ENCODE peak calls at places on chromosomes 16 and 17, in six cellular contexts. One of them, this sample, is unnamed.

GRCh38 chr16:87780385-87780989 is 14.7 kb upstream of the KLHDC4 start:
- DNase-seq in cardiac fibroblast: peak; percentile 73
- DNase-seq in neural progenitor cell: no peak
- DNase-seq in mammary epithelial cell: peak; percentile 68
- DNase-seq in right lobe of liver: no peak
- DNase-seq in brain microvascular endothelial cell: peak; percentile 52
- DNase-seq in this sample: no peak

GRCh38 chr16:50372611-50373344 is 4.0 kb upstream of the BRD7 start:
- DNase-seq in cardiac fibroblast: peak; percentile 41
- DNase-seq in neural progenitor cell: no peak
- DNase-seq in mammary epithelial cell: peak; percentile 47
- DNase-seq in right lobe of liver: no peak
- DNase-seq in brain microvascular endothelial cell: no peak
- DNase-seq in this sample: no peak

GRCh38 chr17:74466111-74466784 is at the start of gene CD300A:
- DNase-seq in cardiac fibroblast: no peak
- DNase-seq in neural progenitor cell: no peak
- DNase-seq in mammary epithelial cell: no peak
- DNase-seq in right lobe of liver: no peak
- DNase-seq in brain microvascular endothelial cell: no peak
- DNase-seq in this sample: no peak

GRCh38 chr17:55750750-55751641 is at the start of gene PCTP:
- DNase-seq in cardiac fibroblast: peak; percentile 97
- DNase-seq in neural progenitor cell: peak; percentile 96
- DNase-seq in mammary epithelial cell: peak; percentile 92
- DNase-seq in right lobe of liver: peak; percentile 98
- DNase-seq in brain microvascular endothelial cell: peak; percentile 86
- DNase-seq in this sample: peak; percentile 52

GRCh38 chr16:53356478-53357207 is 77.6 kb upstream of the RBL2 start:
- DNase-seq in cardiac fibroblast: no peak
- DNase-seq in neural progenitor cell: peak; percentile 42
- DNase-seq in mammary epithelial cell: no peak
- DNase-seq in right lobe of liver: no peak
- DNase-seq in brain microvascular endothelial cell: no peak
- DNase-seq in this sample: no peak

GRCh38 chr16:2275476-2276450 is 7.8 kb upstream of the RNPS1 start:
- DNase-seq in cardiac fibroblast: no peak
- DNase-seq in neural progenitor cell: no peak
- DNase-seq in mammary epithelial cell: no peak
- DNase-seq in right lobe of liver: no peak
- DNase-seq in brain microvascular endothelial cell: no peak
- DNase-seq in this sample: no peak

GRCh38 chr17:7167832-7168231 is 11.3 kb downstream of the ASGR1 start:
- DNase-seq in cardiac fibroblast: peak; percentile 63
- DNase-seq in neural progenitor cell: no peak
- DNase-seq in mammary epithelial cell: no peak
- DNase-seq in right lobe of liver: peak; percentile 64
- DNase-seq in brain microvascular endothelial cell: no peak
- DNase-seq in this sample: no peak

GRCh38 chr16:84137287-84137686 is 7.7 kb downstream of the HSDL1 start:
- DNase-seq in cardiac fibroblast: no peak
- DNase-seq in neural progenitor cell: no peak
- DNase-seq in mammary epithelial cell: no peak
- DNase-seq in right lobe of liver: no peak
- DNase-seq in brain microvascular endothelial cell: no peak
- DNase-seq in this sample: no peak

GRCh38 chr17:42520540-42520951 is 15.5 kb upstream of the NAGLU start:
- DNase-seq in cardiac fibroblast: no peak
- DNase-seq in neural progenitor cell: peak; percentile 36
- DNase-seq in mammary epithelial cell: no peak
- DNase-seq in right lobe of liver: no peak
- DNase-seq in brain microvascular endothelial cell: peak; percentile 39
- DNase-seq in this sample: no peak

GRCh38 chr17:81179220-81179619 is 13.2 kb upstream of the AATK start:
- DNase-seq in cardiac fibroblast: no peak
- DNase-seq in neural progenitor cell: no peak
- DNase-seq in mammary epithelial cell: no peak
- DNase-seq in right lobe of liver: no peak
- DNase-seq in brain microvascular endothelial cell: no peak
- DNase-seq in this sample: no peak

GRCh38 chr17:57823469-57824401 is 26.1 kb downstream of the MRPS23 start:
- DNase-seq in cardiac fibroblast: peak; percentile 27
- DNase-seq in neural progenitor cell: peak; percentile 32
- DNase-seq in mammary epithelial cell: peak; percentile 19
- DNase-seq in right lobe of liver: no peak
- DNase-seq in brain microvascular endothelial cell: no peak
- DNase-seq in this sample: no peak

GRCh38 chr16:10026593-10026992 is 155.6 kb downstream of the GRIN2A start:
- DNase-seq in cardiac fibroblast: no peak
- DNase-seq in neural progenitor cell: no peak
- DNase-seq in mammary epithelial cell: no peak
- DNase-seq in right lobe of liver: no peak
- DNase-seq in brain microvascular endothelial cell: no peak
- DNase-seq in this sample: no peak

GRCh38 chr17:7404737-7405412 is 978 bp upstream of the TMEM256 start:
- DNase-seq in cardiac fibroblast: peak; percentile 26
- DNase-seq in neural progenitor cell: peak; percentile 90
- DNase-seq in mammary epithelial cell: no peak
- DNase-seq in right lobe of liver: peak; percentile 64
- DNase-seq in brain microvascular endothelial cell: peak; percentile 32
- DNase-seq in this sample: no peak

GRCh38 chr17:77440571-77440981 is 299.8 kb downstream of the SEC14L1 start:
- DNase-seq in cardiac fibroblast: no peak
- DNase-seq in neural progenitor cell: no peak
- DNase-seq in mammary epithelial cell: no peak
- DNase-seq in right lobe of liver: no peak
- DNase-seq in brain microvascular endothelial cell: no peak
- DNase-seq in this sample: no peak

GRCh38 chr16:28544998-28545397 is 6.2 kb upstream of the NUPR1 start:
- DNase-seq in cardiac fibroblast: no peak
- DNase-seq in neural progenitor cell: no peak
- DNase-seq in mammary epithelial cell: no peak
- DNase-seq in right lobe of liver: no peak
- DNase-seq in brain microvascular endothelial cell: no peak
- DNase-seq in this sample: no peak

GRCh38 chr16:49019081-49019633 is 262.5 kb downstream of the CBLN1 start:
- DNase-seq in cardiac fibroblast: no peak
- DNase-seq in neural progenitor cell: peak; percentile 67
- DNase-seq in mammary epithelial cell: no peak
- DNase-seq in right lobe of liver: no peak
- DNase-seq in brain microvascular endothelial cell: no peak
- DNase-seq in this sample: no peak

GRCh38 chr17:76437467-76438402 is 15.2 kb downstream of the UBE2O start:
- DNase-seq in cardiac fibroblast: no peak
- DNase-seq in neural progenitor cell: no peak
- DNase-seq in mammary epithelial cell: peak; percentile 9
- DNase-seq in right lobe of liver: no peak
- DNase-seq in brain microvascular endothelial cell: no peak
- DNase-seq in this sample: no peak

GRCh38 chr16:48318630-48319029 is 66.6 kb downstream of the SIAH1 start:
- DNase-seq in cardiac fibroblast: peak; percentile 73
- DNase-seq in neural progenitor cell: no peak
- DNase-seq in mammary epithelial cell: no peak
- DNase-seq in right lobe of liver: no peak
- DNase-seq in brain microvascular endothelial cell: peak; percentile 59
- DNase-seq in this sample: no peak

GRCh38 chr16:67881557-67882220 is 3.0 kb upstream of the NRN1L start:
- DNase-seq in cardiac fibroblast: no peak
- DNase-seq in neural progenitor cell: no peak
- DNase-seq in mammary epithelial cell: no peak
- DNase-seq in right lobe of liver: no peak
- DNase-seq in brain microvascular endothelial cell: no peak
- DNase-seq in this sample: no peak

GRCh38 chr16:81487301-81487720 is 42.7 kb downstream of the CMIP start:
- DNase-seq in cardiac fibroblast: peak; percentile 43
- DNase-seq in neural progenitor cell: no peak
- DNase-seq in mammary epithelial cell: no peak
- DNase-seq in right lobe of liver: no peak
- DNase-seq in brain microvascular endothelial cell: no peak
- DNase-seq in this sample: no peak

GRCh38 chr17:2943971-2944370 is 119.4 kb downstream of the OR1D5 start:
- DNase-seq in cardiac fibroblast: peak; percentile 42
- DNase-seq in neural progenitor cell: no peak
- DNase-seq in mammary epithelial cell: no peak
- DNase-seq in right lobe of liver: no peak
- DNase-seq in brain microvascular endothelial cell: no peak
- DNase-seq in this sample: no peak

GRCh38 chr16:27241658-27242057 is 26.9 kb downstream of the NSMCE1 start:
- DNase-seq in cardiac fibroblast: no peak
- DNase-seq in neural progenitor cell: no peak
- DNase-seq in mammary epithelial cell: no peak
- DNase-seq in right lobe of liver: peak; percentile 38
- DNase-seq in brain microvascular endothelial cell: peak; percentile 80
- DNase-seq in this sample: no peak

GRCh38 chr17:7419833-7420610 is at the start of gene SPEM1:
- DNase-seq in cardiac fibroblast: no peak
- DNase-seq in neural progenitor cell: peak; percentile 69
- DNase-seq in mammary epithelial cell: no peak
- DNase-seq in right lobe of liver: no peak
- DNase-seq in brain microvascular endothelial cell: no peak
- DNase-seq in this sample: no peak

GRCh38 chr17:81031571-81032550 is 3.1 kb upstream of the BAIAP2 start:
- DNase-seq in cardiac fibroblast: no peak
- DNase-seq in neural progenitor cell: no peak
- DNase-seq in mammary epithelial cell: no peak
- DNase-seq in right lobe of liver: no peak
- DNase-seq in brain microvascular endothelial cell: no peak
- DNase-seq in this sample: no peak

GRCh38 chr17:81934850-81935708 is 2.0 kb downstream of the PYCR1 start:
- DNase-seq in cardiac fibroblast: no peak
- DNase-seq in neural progenitor cell: no peak
- DNase-seq in mammary epithelial cell: no peak
- DNase-seq in right lobe of liver: no peak
- DNase-seq in brain microvascular endothelial cell: no peak
- DNase-seq in this sample: no peak

GRCh38 chr17:67386965-67387551 is 10.0 kb downstream of the PITPNC1 start:
- DNase-seq in cardiac fibroblast: peak; percentile 59
- DNase-seq in neural progenitor cell: peak; percentile 85
- DNase-seq in mammary epithelial cell: peak; percentile 28
- DNase-seq in right lobe of liver: no peak
- DNase-seq in brain microvascular endothelial cell: no peak
- DNase-seq in this sample: no peak

GRCh38 chr16:24539850-24540484 is 601 bp downstream of the RBBP6 start:
- DNase-seq in cardiac fibroblast: peak; percentile 63
- DNase-seq in neural progenitor cell: peak; percentile 52
- DNase-seq in mammary epithelial cell: peak; percentile 3
- DNase-seq in right lobe of liver: peak; percentile 70
- DNase-seq in brain microvascular endothelial cell: no peak
- DNase-seq in this sample: no peak

GRCh38 chr17:42563543-42563942 is 1.6 kb downstream of the COASY start:
- DNase-seq in cardiac fibroblast: no peak
- DNase-seq in neural progenitor cell: no peak
- DNase-seq in mammary epithelial cell: peak; percentile 51
- DNase-seq in right lobe of liver: no peak
- DNase-seq in brain microvascular endothelial cell: no peak
- DNase-seq in this sample: no peak

GRCh38 chr17:30520436-30520835 is 43.2 kb downstream of the GOSR1 start:
- DNase-seq in cardiac fibroblast: peak; percentile 74
- DNase-seq in neural progenitor cell: no peak
- DNase-seq in mammary epithelial cell: peak; percentile 26
- DNase-seq in right lobe of liver: no peak
- DNase-seq in brain microvascular endothelial cell: peak; percentile 42
- DNase-seq in this sample: no peak

GRCh38 chr17:8674344-8675305 is 44.1 kb upstream of the MYH10 start:
- DNase-seq in cardiac fibroblast: peak; percentile 83
- DNase-seq in neural progenitor cell: no peak
- DNase-seq in mammary epithelial cell: no peak
- DNase-seq in right lobe of liver: no peak
- DNase-seq in brain microvascular endothelial cell: peak; percentile 65
- DNase-seq in this sample: no peak

GRCh38 chr16:56817938-56818337 is 47.1 kb upstream of the SLC12A3 start:
- DNase-seq in cardiac fibroblast: no peak
- DNase-seq in neural progenitor cell: no peak
- DNase-seq in mammary epithelial cell: no peak
- DNase-seq in right lobe of liver: no peak
- DNase-seq in brain microvascular endothelial cell: no peak
- DNase-seq in this sample: no peak
- TF ChIP-seq CTCF in cardiac fibroblast: no peak
- TF ChIP-seq CTCF in neural progenitor cell: no peak
- TF ChIP-seq CTCF in mammary epithelial cell: no peak
- TF ChIP-seq CTCF in right lobe of liver: no peak
- TF ChIP-seq CTCF in brain microvascular endothelial cell: no peak
- TF ChIP-seq CTCF in this sample: no peak

DNA sequence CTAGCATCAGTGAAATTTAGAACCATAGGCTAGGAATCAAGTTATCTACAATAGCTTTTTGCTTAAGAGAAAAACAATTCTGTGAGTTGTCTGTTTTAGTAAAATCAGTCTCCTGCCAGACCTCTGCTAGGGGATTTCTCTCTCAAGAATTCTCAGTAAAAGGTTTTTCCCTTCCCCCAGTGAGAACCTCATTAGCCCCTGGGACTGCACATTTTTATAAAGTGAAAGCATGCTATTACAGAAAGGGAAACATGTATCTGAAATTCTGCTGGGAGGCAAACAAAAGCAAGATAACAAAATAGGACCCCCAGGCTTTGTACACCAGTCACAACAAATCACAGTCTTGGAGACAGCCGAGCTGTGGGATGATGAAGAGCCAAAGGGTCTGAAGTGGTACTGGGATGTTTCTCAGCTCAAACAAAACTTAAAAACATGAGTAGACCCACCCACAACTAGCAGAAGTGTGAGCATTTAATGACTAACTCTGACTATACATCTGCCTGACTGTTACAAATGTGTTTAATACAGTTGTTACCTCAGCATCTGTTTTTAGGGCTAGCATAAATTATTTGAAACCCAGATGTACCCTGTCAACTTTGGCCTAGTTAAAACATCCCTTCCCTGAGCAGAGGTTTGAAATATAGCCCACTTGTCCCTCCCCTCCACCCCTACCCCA is 20.0 kb upstream of the GLG1 start:
- DNase-seq in cardiac fibroblast: no peak
- DNase-seq in neural progenitor cell: no peak
- DNase-seq in mammary epithelial cell: no peak
- DNase-seq in right lobe of liver: no peak
- DNase-seq in brain microvascular endothelial cell: no peak
- DNase-seq in this sample: no peak
- H3K4me3 ChIP-seq in cardiac fibroblast: no peak overlapping the region
- H3K4me3 ChIP-seq in neural progenitor cell: no peak overlapping the region
- H3K4me3 ChIP-seq in mammary epithelial cell: no peak overlapping the region
- H3K4me3 ChIP-seq in right lobe of liver: no peak overlapping the region
- H3K4me3 ChIP-seq in brain microvascular endothelial cell: no peak overlapping the region
- H3K4me3 ChIP-seq in this sample: no peak overlapping the region

GRCh38 chr16:576823-577201 is 7.0 kb downstream of the PIGQ start:
- DNase-seq in cardiac fibroblast: no peak
- DNase-seq in neural progenitor cell: peak; percentile 72
- DNase-seq in mammary epithelial cell: no peak
- DNase-seq in right lobe of liver: no peak
- DNase-seq in brain microvascular endothelial cell: no peak
- DNase-seq in this sample: no peak
- TF ChIP-seq CTCF in cardiac fibroblast: no peak
- TF ChIP-seq CTCF in neural progenitor cell: peak; percentile 50
- TF ChIP-seq CTCF in mammary epithelial cell: no peak
- TF ChIP-seq CTCF in right lobe of liver: no peak
- TF ChIP-seq CTCF in brain microvascular endothelial cell: no peak
- TF ChIP-seq CTCF in this sample: peak; percentile 25

GRCh38 chr16:58236831-58237230 is 38.9 kb upstream of the CSNK2A2 start:
- DNase-seq in cardiac fibroblast: no peak
- DNase-seq in neural progenitor cell: peak; percentile 45
- DNase-seq in mammary epithelial cell: no peak
- DNase-seq in right lobe of liver: no peak
- DNase-seq in brain microvascular endothelial cell: no peak
- DNase-seq in this sample: no peak
- H3K4me3 ChIP-seq in cardiac fibroblast: no peak overlapping the region
- H3K4me3 ChIP-seq in neural progenitor cell: peak overlapping the region; percentile 51
- H3K4me3 ChIP-seq in mammary epithelial cell: no peak overlapping the region
- H3K4me3 ChIP-seq in right lobe of liver: no peak overlapping the region
- H3K4me3 ChIP-seq in brain microvascular endothelial cell: no peak overlapping the region
- H3K4me3 ChIP-seq in this sample: no peak overlapping the region

This sample was measured in retinal pigment epithelial cell.